ENCODE peak calls at places on chromosomes 6 and 20, in five cellular contexts. C is H1, F is IMR-90, V is trophoblast cell, W is H9. R is an unnamed sample.

GRCh38 chr20:9440891-9441290 is 73.5 kb upstream of the LAMP5 start:
- DNase-seq in F (peak), V (no peak), W (no peak), C (no peak), R (no peak)

GRCh38 chr6:147065786-147066185 is 138.4 kb upstream of the STXBP5 start:
- DNase-seq in F (no peak), V (no peak), W (no peak), C (no peak), R (no peak)

GRCh38 chr6:106451419-106451818 is 90.9 kb downstream of the CRYBG1 start:
- DNase-seq in F (no peak), W (no peak), C (no peak), V (no peak), R (no peak)

GRCh38 chr6:37611516-37611915 is 86.2 kb downstream of the MDGA1 start:
- DNase-seq in F (no peak), C (no peak), V (no peak), W (no peak), R (no peak)

GRCh38 chr6:74574794-74575193 is 631.1 kb downstream of the COL12A1 start:
- DNase-seq in F (peak), C (no peak), V (peak), W (no peak), R (no peak)

GRCh38 chr20:45101333-45101850 is 465 bp upstream of the KCNS1 start:
- DNase-seq in V (no peak), F (no peak), W (no peak), C (no peak), R (no peak)

GRCh38 chr6:166638566-166638965 is 11.5 kb upstream of the RPS6KA2 start:
- DNase-seq in F (no peak), C (no peak), V (no peak), W (no peak), R (no peak)

GRCh38 chr6:153015094-153015645 is 12.7 kb upstream of the MTRF1L start:
- DNase-seq in V (peak), W (no peak), C (no peak), F (no peak), R (no peak)

GRCh38 chr20:14337400-14338171 is at the start of gene FLRT3:
- DNase-seq in W (peak), F (peak), V (peak), C (peak), R (peak)

GRCh38 chr6:163345931-163346330 is 68.6 kb upstream of the QKI start:
- DNase-seq in C (no peak), V (no peak), F (no peak), W (no peak), R (no peak)

GRCh38 chr6:161219336-161220079 is 54.4 kb downstream of the AGPAT4 start:
- DNase-seq in W (no peak), F (no peak), C (no peak), V (no peak), R (no peak)

GRCh38 chr20:52953020-52953419 is 19.1 kb upstream of the TSHZ2 start:
- DNase-seq in F (no peak), C (no peak), V (no peak), W (no peak), R (no peak)

GRCh38 chr6:151340206-151340978 is 51.0 kb downstream of the ZBTB2 start:
- DNase-seq in W (no peak), V (no peak), C (no peak), F (no peak), R (no peak)

GRCh38 chr6:139641412-139641811 is 267.0 kb upstream of the CITED2 start:
- DNase-seq in C (no peak), W (no peak), F (no peak), V (no peak), R (no peak)

GRCh38 chr20:10060223-10060622 is 25.4 kb downstream of the ANKEF1 start:
- DNase-seq in C (no peak), V (no peak), F (no peak), W (no peak), R (no peak)

GRCh38 chr6:72348926-72349325 is 272.9 kb upstream of the KCNQ5 start:
- DNase-seq in C (no peak), W (no peak), F (peak), V (no peak), R (no peak)

GRCh38 chr6:24775520-24776058 is 852 bp downstream of the GMNN start:
- DNase-seq in V (peak), C (no peak), W (no peak), F (peak), R (no peak)

GRCh38 chr20:12966468-12967085 is 42.2 kb upstream of the SPTLC3 start:
- DNase-seq in W (no peak), V (peak), F (peak), C (no peak), R (no peak)

GRCh38 chr6:293185-294174 is 1.2 kb downstream of the DUSP22 start:
- DNase-seq in C (no peak), V (peak), F (no peak), W (no peak), R (no peak)

GRCh38 chr20:44079291-44079690 is 107.7 kb downstream of the JPH2 start:
- DNase-seq in F (no peak), C (no peak), W (no peak), V (no peak), R (no peak)

GRCh38 chr6:89242574-89243330 is 25.6 kb upstream of the GABRR1 start:
- DNase-seq in V (peak), C (peak), F (peak), W (peak), R (no peak)

GRCh38 chr6:139927236-139927635 is 552.8 kb upstream of the CITED2 start:
- DNase-seq in C (no peak), F (peak), V (no peak), W (no peak), R (no peak)

GRCh38 chr6:44339763-44340625 is 2.5 kb upstream of the SPATS1 start:
- DNase-seq in V (peak), W (no peak), F (peak), C (no peak), R (no peak)

GRCh38 chr6:33613146-33613793 is 7.9 kb upstream of the ITPR3 start:
- DNase-seq in W (no peak), F (peak), V (no peak), C (no peak), R (no peak)
- H3K23ac ChIP-seq in W (no peak), F (no peak), V (no peak), C (no peak), R (peak)

GRCh38 chr20:22410556-22411130 is 173.7 kb downstream of the FOXA2 start:
- DNase-seq in F (no peak), V (no peak), W (no peak), C (no peak), R (no peak)

GRCh38 chr20:22408521-22409402 is 175.6 kb downstream of the FOXA2 start:
- DNase-seq in F (no peak), V (no peak), C (no peak), W (no peak), R (no peak)

GRCh38 chr20:22414354-22414753 is 170.0 kb downstream of the FOXA2 start:
- DNase-seq in V (no peak), W (no peak), F (no peak), C (no peak), R (no peak)

GRCh38 chr20:22412977-22413868 is 171.1 kb downstream of the FOXA2 start:
- DNase-seq in C (no peak), W (no peak), V (no peak), F (no peak), R (no peak)

DNA sequence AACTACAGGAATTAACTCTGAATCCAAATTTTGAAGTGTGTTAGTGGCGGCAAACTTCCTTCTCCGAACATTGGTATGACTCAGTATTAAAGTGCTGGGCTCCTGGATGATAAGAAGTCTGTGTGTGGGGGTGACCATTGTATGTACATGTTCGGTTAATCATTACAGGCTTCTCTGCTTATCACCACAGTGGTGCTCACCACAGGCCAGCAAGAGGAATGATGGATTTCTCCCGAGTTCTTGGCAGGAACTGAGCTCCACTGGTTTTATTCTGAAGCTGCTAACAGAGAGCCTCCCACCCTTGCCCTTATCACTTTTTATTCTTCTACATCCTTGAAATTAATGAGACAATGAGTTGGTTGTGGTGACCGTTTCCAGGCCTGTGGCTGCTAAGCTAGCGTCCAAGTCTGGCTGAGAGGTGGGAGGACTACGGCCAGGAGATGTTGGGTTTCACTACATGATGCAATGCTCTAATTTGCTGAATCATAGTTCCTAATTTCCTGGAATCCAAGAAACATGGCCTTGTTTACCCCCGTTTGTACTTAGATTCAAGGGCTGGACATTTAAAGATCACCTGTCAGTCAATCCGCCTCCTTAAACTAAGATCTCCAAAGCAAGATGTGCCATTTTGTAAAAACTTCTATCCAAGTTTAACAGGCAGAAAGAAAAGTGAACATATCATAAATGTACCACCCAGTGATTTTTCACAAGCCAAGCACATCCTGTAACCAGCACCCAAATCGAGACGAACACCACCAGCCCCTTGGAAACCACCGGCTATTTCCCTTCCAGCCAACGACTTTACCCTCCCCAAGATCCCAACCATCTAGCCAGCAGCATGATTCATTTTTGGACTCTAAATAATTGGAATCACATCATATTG is 172.6 kb downstream of the FOXA2 start:
- DNase-seq in F (no peak), C (no peak), V (no peak), W (no peak), R (no peak)
- H2AK5ac ChIP-seq in F (no peak), C (no peak), V (no peak), W (no peak), R (no peak)

DNA sequence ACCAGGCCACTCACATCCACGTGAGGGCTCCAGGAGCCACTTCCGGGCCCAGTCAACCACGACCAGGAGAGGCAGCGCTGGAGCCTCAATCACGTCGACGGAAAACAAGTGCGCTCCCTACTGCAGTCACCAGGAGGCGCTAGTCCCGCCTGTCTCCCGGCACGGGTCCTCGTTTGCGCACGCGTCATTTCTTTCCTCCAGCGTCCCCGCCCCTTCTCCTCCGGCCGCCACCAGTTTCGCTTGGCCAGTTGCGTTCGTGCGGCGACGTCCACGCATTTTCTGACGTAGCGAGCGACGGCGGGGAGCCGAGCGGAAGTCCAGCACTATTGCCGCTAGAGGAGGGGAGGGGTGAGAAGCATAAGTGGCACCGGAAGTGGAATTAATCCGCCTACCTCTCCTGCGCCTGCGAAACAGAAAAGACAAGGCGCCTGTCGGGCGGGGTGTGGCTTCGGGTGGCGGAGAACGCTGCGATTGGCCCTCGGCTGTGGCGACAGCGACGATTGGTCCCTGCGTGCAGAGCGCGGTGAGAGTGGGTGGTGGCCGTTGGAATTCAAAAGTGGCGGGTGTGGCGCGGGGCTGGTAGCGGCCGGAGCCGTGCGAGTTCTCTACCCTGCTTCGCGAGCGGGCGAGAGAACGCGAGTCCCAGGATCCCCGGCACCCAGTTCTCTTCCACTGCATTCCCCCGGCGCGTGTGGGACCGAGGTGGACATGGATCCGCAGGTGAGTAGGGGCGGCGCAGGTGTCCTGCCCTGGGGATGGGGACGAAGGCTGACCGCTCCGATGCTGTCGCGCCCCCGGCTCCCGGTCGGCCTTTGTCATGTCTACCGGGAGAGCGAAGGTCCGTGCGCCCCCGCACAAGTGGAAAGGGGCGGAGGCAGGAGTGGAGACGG is at the start of gene KIFC1:
- DNase-seq in V (peak), F (peak), C (peak), W (peak), R (peak)
- H3K23ac ChIP-seq in V (no peak), F (peak), C (no peak), W (no peak), R (peak)

GRCh38 chr6:108945686-108946158 is 97.5 kb downstream of the ARMC2 start:
- DNase-seq in V (peak), W (peak), F (no peak), C (no peak), R (no peak)

GRCh38 chr6:108951351-108951953 is 103.2 kb downstream of the ARMC2 start:
- DNase-seq in V (no peak), C (no peak), F (peak), W (no peak), R (no peak)

GRCh38 chr6:108946695-108947094 is 98.5 kb downstream of the ARMC2 start:
- DNase-seq in F (peak), C (no peak), V (no peak), W (no peak), R (no peak)

GRCh38 chr6:108947114-108947854 is 99.1 kb downstream of the ARMC2 start:
- DNase-seq in C (no peak), V (peak), F (peak), W (no peak), R (no peak)

DNA sequence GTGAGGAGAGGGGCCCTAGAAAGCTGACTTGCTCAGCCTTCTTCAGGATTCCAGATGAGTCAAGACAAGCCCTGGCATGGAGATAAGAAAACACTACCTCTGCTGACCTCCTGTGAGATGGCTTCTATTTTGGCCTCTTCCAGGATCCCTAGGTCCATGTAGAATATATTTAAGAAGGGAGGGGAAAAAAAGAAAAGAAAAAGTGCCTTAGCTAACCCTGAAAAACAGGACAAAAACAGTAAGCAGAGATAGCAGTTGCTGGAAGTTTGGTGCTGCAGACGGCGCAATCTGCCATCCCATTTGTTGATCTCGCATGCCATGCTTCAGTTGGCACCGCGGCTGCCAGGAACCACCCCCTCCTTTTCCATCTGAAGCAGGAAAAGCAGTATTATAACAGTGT is 100.0 kb downstream of the ARMC2 start:
- DNase-seq in V (no peak), W (no peak), C (no peak), F (no peak), R (no peak)
- H2AK5ac ChIP-seq in V (no peak), W (no peak), C (no peak), F (no peak), R (no peak)

DNA sequence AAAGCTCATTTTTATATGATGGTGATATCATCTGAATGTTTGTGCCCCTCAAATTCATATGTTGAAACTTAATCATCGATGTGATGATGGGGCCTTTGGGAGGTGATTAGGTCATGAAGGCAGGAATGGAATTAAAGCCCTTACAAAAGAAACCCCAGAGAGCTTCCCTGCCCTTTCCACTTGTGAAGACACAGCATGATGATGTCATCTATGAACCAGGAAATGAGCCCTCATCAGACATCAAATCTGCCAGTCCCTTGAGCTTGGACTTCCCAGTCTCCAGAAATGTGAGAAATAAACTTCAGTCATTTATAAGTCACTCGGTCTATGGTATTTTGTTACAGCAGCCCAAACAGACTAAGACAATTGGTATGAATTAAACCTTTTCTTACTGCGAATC is 153.1 kb downstream of the MYB start:
- DNase-seq in W (no peak), C (no peak), F (peak), V (no peak), R (no peak)
- H3K23ac ChIP-seq in W (no peak), C (no peak), F (no peak), V (no peak), R (no peak)

DNA sequence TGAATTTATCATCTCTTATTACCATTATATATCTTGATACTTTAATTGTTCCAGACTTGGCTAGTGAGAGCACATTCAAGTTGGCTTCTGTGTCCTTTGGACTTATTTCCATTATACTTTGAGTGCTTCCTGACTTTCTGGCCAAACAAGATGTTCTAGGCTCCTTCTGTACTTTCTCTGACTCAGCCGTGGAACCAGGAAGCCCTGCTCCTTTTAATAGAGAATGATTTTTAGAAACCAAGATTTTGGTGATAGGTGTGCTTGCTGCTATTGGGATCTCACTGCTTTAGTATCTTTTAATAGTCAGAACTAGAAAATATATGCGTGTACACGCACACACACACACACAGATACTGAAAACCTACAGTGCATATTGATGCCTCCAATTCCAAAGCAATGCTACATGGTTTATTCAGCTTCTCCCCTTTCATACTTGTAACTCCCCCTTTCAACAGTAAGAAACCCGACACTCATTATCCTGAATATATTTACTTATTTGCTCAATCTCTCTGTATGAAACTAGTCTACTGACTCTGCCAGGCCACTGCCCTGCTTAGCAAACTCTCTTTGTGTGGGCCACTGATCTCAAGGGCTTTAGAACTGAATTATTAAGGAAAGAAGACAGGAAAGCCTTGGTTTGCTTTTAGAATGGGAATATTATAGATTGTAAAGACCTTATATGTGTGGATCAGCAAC is 42.7 kb upstream of the EZR start:
- DNase-seq in F (peak), V (peak), W (no peak), C (no peak), R (no peak)
- H2AK5ac ChIP-seq in F (no peak), V (peak), W (no peak), C (no peak), R (no peak)

DNA sequence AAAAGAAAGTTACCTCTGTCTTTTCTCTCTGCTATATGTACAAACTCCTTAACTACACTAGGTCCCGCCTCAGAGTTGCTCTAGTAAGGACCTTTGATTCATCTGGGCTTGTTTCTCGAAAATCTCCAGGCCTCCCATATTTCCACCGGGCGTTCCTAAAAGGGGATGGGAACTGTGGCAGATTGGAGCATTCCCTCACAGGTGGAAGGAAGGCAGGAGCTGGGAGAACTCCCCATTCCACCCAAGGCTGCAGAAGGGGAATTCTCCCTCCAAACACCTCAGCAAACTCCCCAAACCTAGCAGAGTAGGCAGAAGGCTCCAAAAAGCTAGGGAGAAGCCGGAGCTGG is 1.6 kb upstream of the TFAP2A start:
- DNase-seq in F (no peak), C (no peak), W (no peak), V (no peak), R (no peak)
- H3K23ac ChIP-seq in F (no peak), C (no peak), W (no peak), V (no peak), R (no peak)